ENCODE peak calls at places on chromosome 22, in six cellular contexts. One of them, this sample, is unnamed.

GRCh38 chr22:47328550-47329243 is 566.2 kb downstream of the TBC1D22A start:
- DNase-seq in OCI-LY7: no peak
- DNase-seq in neural progenitor cell: no peak
- DNase-seq in PC-3: peak; percentile 91
- DNase-seq in SK-N-SH: peak; percentile 34
- DNase-seq in MM.1S: no peak
- DNase-seq in this sample: peak; percentile 95

GRCh38 chr22:43378011-43378704 is 33.7 kb upstream of the MPPED1 start:
- DNase-seq in OCI-LY7: no peak
- DNase-seq in neural progenitor cell: no peak
- DNase-seq in PC-3: no peak
- DNase-seq in SK-N-SH: no peak
- DNase-seq in MM.1S: peak; percentile 95
- DNase-seq in this sample: no peak

GRCh38 chr22:35264986-35265385 is 7.7 kb downstream of the HMGXB4 start:
- DNase-seq in OCI-LY7: no peak
- DNase-seq in neural progenitor cell: no peak
- DNase-seq in PC-3: no peak
- DNase-seq in SK-N-SH: no peak
- DNase-seq in MM.1S: no peak
- DNase-seq in this sample: no peak

GRCh38 chr22:35516723-35517122 is 23.9 kb upstream of the RASD2 start:
- DNase-seq in OCI-LY7: no peak
- DNase-seq in neural progenitor cell: no peak
- DNase-seq in PC-3: no peak
- DNase-seq in SK-N-SH: no peak
- DNase-seq in MM.1S: no peak
- DNase-seq in this sample: no peak

GRCh38 chr22:26174280-26174679 is 5.0 kb downstream of the SEZ6L start:
- DNase-seq in OCI-LY7: no peak
- DNase-seq in neural progenitor cell: peak; percentile 74
- DNase-seq in PC-3: peak; percentile 1
- DNase-seq in SK-N-SH: peak; percentile 42
- DNase-seq in MM.1S: no peak
- DNase-seq in this sample: no peak

GRCh38 chr22:32855023-32855756 is 53.7 kb downstream of the TIMP3 start:
- DNase-seq in OCI-LY7: no peak
- DNase-seq in neural progenitor cell: no peak
- DNase-seq in PC-3: no peak
- DNase-seq in SK-N-SH: no peak
- DNase-seq in MM.1S: no peak
- DNase-seq in this sample: no peak

GRCh38 chr22:41501209-41501608 is 32.3 kb downstream of the ACO2 start:
- DNase-seq in OCI-LY7: peak; percentile 51
- DNase-seq in neural progenitor cell: peak; percentile 44
- DNase-seq in PC-3: no peak
- DNase-seq in SK-N-SH: peak; percentile 33
- DNase-seq in MM.1S: no peak
- DNase-seq in this sample: no peak

GRCh38 chr22:22888509-22889353 is 1.1 kb downstream of the IGLL5 start:
- DNase-seq in OCI-LY7: no peak
- DNase-seq in neural progenitor cell: no peak
- DNase-seq in PC-3: no peak
- DNase-seq in SK-N-SH: no peak
- DNase-seq in MM.1S: peak; percentile 16
- DNase-seq in this sample: no peak

GRCh38 chr22:36107436-36107835 is 53.1 kb downstream of the APOL3 start:
- DNase-seq in OCI-LY7: peak; percentile 16
- DNase-seq in neural progenitor cell: no peak
- DNase-seq in PC-3: no peak
- DNase-seq in SK-N-SH: no peak
- DNase-seq in MM.1S: no peak
- DNase-seq in this sample: no peak

GRCh38 chr22:41768420-41768819 is 32.1 kb upstream of the CCDC134 start:
- DNase-seq in OCI-LY7: no peak
- DNase-seq in neural progenitor cell: no peak
- DNase-seq in PC-3: peak; percentile 25
- DNase-seq in SK-N-SH: no peak
- DNase-seq in MM.1S: no peak
- DNase-seq in this sample: no peak

GRCh38 chr22:42353883-42354727 is 78.1 kb downstream of the NFAM1 start:
- DNase-seq in OCI-LY7: no peak
- DNase-seq in neural progenitor cell: peak; percentile 79
- DNase-seq in PC-3: no peak
- DNase-seq in SK-N-SH: peak; percentile 77
- DNase-seq in MM.1S: no peak
- DNase-seq in this sample: no peak

GRCh38 chr22:40065981-40066380 is 71.2 kb downstream of the FAM83F start:
- DNase-seq in OCI-LY7: no peak
- DNase-seq in neural progenitor cell: no peak
- DNase-seq in PC-3: no peak
- DNase-seq in SK-N-SH: no peak
- DNase-seq in MM.1S: no peak
- DNase-seq in this sample: no peak

GRCh38 chr22:25172153-25172552 is 27.5 kb upstream of the CRYBB3 start:
- DNase-seq in OCI-LY7: no peak
- DNase-seq in neural progenitor cell: no peak
- DNase-seq in PC-3: peak; percentile 34
- DNase-seq in SK-N-SH: peak; percentile 49
- DNase-seq in MM.1S: no peak
- DNase-seq in this sample: peak; percentile 8

GRCh38 chr22:39518996-39519680 is 1.2 kb upstream of the ATF4 start:
- DNase-seq in OCI-LY7: peak; percentile 34
- DNase-seq in neural progenitor cell: peak; percentile 60
- DNase-seq in PC-3: peak; percentile 33
- DNase-seq in SK-N-SH: peak; percentile 47
- DNase-seq in MM.1S: peak; percentile 39
- DNase-seq in this sample: no peak

GRCh38 chr22:37567991-37568390 is 7.7 kb downstream of the CDC42EP1 start:
- DNase-seq in OCI-LY7: no peak
- DNase-seq in neural progenitor cell: no peak
- DNase-seq in PC-3: no peak
- DNase-seq in SK-N-SH: no peak
- DNase-seq in MM.1S: no peak
- DNase-seq in this sample: no peak

GRCh38 chr22:30947821-30948454 is 20.6 kb downstream of the MORC2 start:
- DNase-seq in OCI-LY7: peak; percentile 44
- DNase-seq in neural progenitor cell: peak; percentile 56
- DNase-seq in PC-3: peak; percentile 47
- DNase-seq in SK-N-SH: peak; percentile 38
- DNase-seq in MM.1S: peak; percentile 15
- DNase-seq in this sample: peak; percentile 16

GRCh38 chr22:36048911-36049677 is 20.5 kb upstream of the RBFOX2 start:
- DNase-seq in OCI-LY7: no peak
- DNase-seq in neural progenitor cell: no peak
- DNase-seq in PC-3: peak; percentile 36
- DNase-seq in SK-N-SH: no peak
- DNase-seq in MM.1S: no peak
- DNase-seq in this sample: no peak

GRCh38 chr22:24141586-24141985 is 39.7 kb upstream of the SUSD2 start:
- DNase-seq in OCI-LY7: no peak
- DNase-seq in neural progenitor cell: no peak
- DNase-seq in PC-3: peak; percentile 59
- DNase-seq in SK-N-SH: no peak
- DNase-seq in MM.1S: peak; percentile 88
- DNase-seq in this sample: no peak

GRCh38 chr22:42281706-42282251 is 11.3 kb upstream of the TCF20 start:
- DNase-seq in OCI-LY7: no peak
- DNase-seq in neural progenitor cell: no peak
- DNase-seq in PC-3: no peak
- DNase-seq in SK-N-SH: no peak
- DNase-seq in MM.1S: no peak
- DNase-seq in this sample: no peak

GRCh38 chr22:37681556-37682049 is 4.5 kb upstream of the NOL12 start:
- DNase-seq in OCI-LY7: peak; percentile 81
- DNase-seq in neural progenitor cell: peak; percentile 89
- DNase-seq in PC-3: peak; percentile 74
- DNase-seq in SK-N-SH: peak; percentile 82
- DNase-seq in MM.1S: peak; percentile 82
- DNase-seq in this sample: peak; percentile 62

GRCh38 chr22:30121988-30122387 is 41.7 kb downstream of the HORMAD2 start:
- DNase-seq in OCI-LY7: no peak
- DNase-seq in neural progenitor cell: no peak
- DNase-seq in PC-3: no peak
- DNase-seq in SK-N-SH: no peak
- DNase-seq in MM.1S: no peak
- DNase-seq in this sample: no peak

GRCh38 chr22:38106814-38107578 is 3.5 kb downstream of the BAIAP2L2 start:
- DNase-seq in OCI-LY7: no peak
- DNase-seq in neural progenitor cell: no peak
- DNase-seq in PC-3: no peak
- DNase-seq in SK-N-SH: no peak
- DNase-seq in MM.1S: no peak
- DNase-seq in this sample: no peak

GRCh38 chr22:26718905-26719304 is 61.5 kb downstream of the MIAT start:
- DNase-seq in OCI-LY7: no peak
- DNase-seq in neural progenitor cell: no peak
- DNase-seq in PC-3: peak; percentile 23
- DNase-seq in SK-N-SH: no peak
- DNase-seq in MM.1S: no peak
- DNase-seq in this sample: no peak

GRCh38 chr22:26563022-26563421 is 26.9 kb downstream of the TPST2 start:
- DNase-seq in OCI-LY7: peak; percentile 52
- DNase-seq in neural progenitor cell: no peak
- DNase-seq in PC-3: no peak
- DNase-seq in SK-N-SH: no peak
- DNase-seq in MM.1S: no peak
- DNase-seq in this sample: no peak

GRCh38 chr22:47126344-47126811 is 363.9 kb downstream of the TBC1D22A start:
- DNase-seq in OCI-LY7: no peak
- DNase-seq in neural progenitor cell: no peak
- DNase-seq in PC-3: no peak
- DNase-seq in SK-N-SH: no peak
- DNase-seq in MM.1S: no peak
- DNase-seq in this sample: no peak

GRCh38 chr22:44530569-44530968 is 32.5 kb upstream of the RTL6 start:
- DNase-seq in OCI-LY7: no peak
- DNase-seq in neural progenitor cell: no peak
- DNase-seq in PC-3: no peak
- DNase-seq in SK-N-SH: no peak
- DNase-seq in MM.1S: no peak
- DNase-seq in this sample: no peak

GRCh38 chr22:36330655-36331305 is 57.0 kb downstream of the MYH9 start:
- DNase-seq in OCI-LY7: no peak
- DNase-seq in neural progenitor cell: no peak
- DNase-seq in PC-3: peak; percentile 46
- DNase-seq in SK-N-SH: no peak
- DNase-seq in MM.1S: no peak
- DNase-seq in this sample: no peak

GRCh38 chr22:24049211-24049610 is 38.1 kb downstream of the CABIN1 start:
- DNase-seq in OCI-LY7: no peak
- DNase-seq in neural progenitor cell: no peak
- DNase-seq in PC-3: no peak
- DNase-seq in SK-N-SH: no peak
- DNase-seq in MM.1S: no peak
- DNase-seq in this sample: no peak

GRCh38 chr22:27252282-27253049 is 549.1 kb downstream of the MN1 start:
- DNase-seq in OCI-LY7: no peak
- DNase-seq in neural progenitor cell: no peak
- DNase-seq in PC-3: peak; percentile 15
- DNase-seq in SK-N-SH: no peak
- DNase-seq in MM.1S: no peak
- DNase-seq in this sample: no peak

GRCh38 chr22:24926849-24927579 is 19.5 kb downstream of the LHFPL7 start:
- DNase-seq in OCI-LY7: no peak
- DNase-seq in neural progenitor cell: no peak
- DNase-seq in PC-3: peak; percentile 30
- DNase-seq in SK-N-SH: no peak
- DNase-seq in MM.1S: no peak
- DNase-seq in this sample: no peak

GRCh38 chr22:26636296-26636695 is 14.5 kb downstream of the CRYBA4 start:
- DNase-seq in OCI-LY7: no peak
- DNase-seq in neural progenitor cell: no peak
- DNase-seq in PC-3: no peak
- DNase-seq in SK-N-SH: no peak
- DNase-seq in MM.1S: no peak
- DNase-seq in this sample: no peak

DNA sequence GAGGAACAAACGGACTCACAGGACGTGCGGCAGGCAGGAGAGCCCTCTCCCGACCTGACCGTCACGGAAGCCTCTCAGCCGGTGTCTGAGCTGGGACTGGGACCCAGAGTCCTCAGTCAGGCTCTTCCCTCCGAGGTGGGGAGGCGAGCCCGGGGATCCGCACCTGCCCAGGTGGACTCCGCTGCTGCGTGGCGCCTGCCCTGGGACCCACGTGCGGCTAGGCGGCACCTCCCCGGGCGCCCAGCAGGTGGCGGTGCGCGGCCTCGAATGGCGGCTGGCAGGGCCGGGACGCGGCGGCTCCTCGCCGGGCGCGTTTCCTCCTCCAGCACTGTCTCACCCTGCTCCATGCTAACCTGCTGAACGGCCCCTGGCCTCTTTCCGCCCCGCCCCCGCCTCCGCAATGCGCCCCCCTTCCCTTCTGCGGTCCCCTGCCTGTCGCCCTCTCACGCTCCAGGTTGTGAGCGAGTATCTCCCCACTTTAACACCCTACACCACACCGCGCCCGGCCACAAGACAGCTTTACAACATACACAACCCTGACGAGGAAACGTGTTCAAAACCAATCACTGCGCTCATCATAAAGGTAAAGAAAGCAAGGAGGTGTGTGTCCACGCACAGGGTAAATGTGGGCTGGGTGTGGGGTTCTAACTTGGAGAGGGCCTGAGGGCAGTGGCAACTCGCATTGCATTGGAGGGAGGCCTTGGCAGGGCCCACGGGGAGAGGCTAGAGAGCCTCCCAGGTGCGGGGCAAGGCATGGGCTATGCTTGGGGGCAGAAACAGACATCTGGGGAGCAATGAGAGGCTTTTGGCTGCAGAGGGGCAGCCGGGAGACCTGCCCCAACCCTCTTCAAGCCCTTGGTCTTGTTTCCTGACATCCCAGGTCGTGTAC is 25.9 kb upstream of the ATXN10 start:
- DNase-seq in OCI-LY7: peak; percentile 57
- DNase-seq in neural progenitor cell: peak; percentile 86
- DNase-seq in PC-3: peak; percentile 73
- DNase-seq in SK-N-SH: peak; percentile 94
- DNase-seq in MM.1S: peak; percentile 68
- DNase-seq in this sample: peak; percentile 26
- TF ChIP-seq EZH2phosphoT487 in OCI-LY7: no peak
- TF ChIP-seq EZH2phosphoT487 in neural progenitor cell: no peak
- TF ChIP-seq EZH2phosphoT487 in PC-3: no peak
- TF ChIP-seq EZH2phosphoT487 in SK-N-SH: no peak
- TF ChIP-seq EZH2phosphoT487 in MM.1S: no peak
- TF ChIP-seq EZH2phosphoT487 in this sample: no peak

GRCh38 chr22:19942071-19942885 is 660 bp upstream of the TXNRD2 start:
- DNase-seq in OCI-LY7: peak; percentile 72
- DNase-seq in neural progenitor cell: no peak
- DNase-seq in PC-3: no peak
- DNase-seq in SK-N-SH: peak; percentile 64
- DNase-seq in MM.1S: peak; percentile 10
- DNase-seq in this sample: no peak
- TF ChIP-seq EZH2phosphoT487 in OCI-LY7: no peak
- TF ChIP-seq EZH2phosphoT487 in neural progenitor cell: no peak
- TF ChIP-seq EZH2phosphoT487 in PC-3: no peak
- TF ChIP-seq EZH2phosphoT487 in SK-N-SH: no peak
- TF ChIP-seq EZH2phosphoT487 in MM.1S: no peak
- TF ChIP-seq EZH2phosphoT487 in this sample: no peak

GRCh38 chr22:50261615-50262459 is at the start of gene MAPK12:
- DNase-seq in OCI-LY7: peak; percentile 83
- DNase-seq in neural progenitor cell: peak; percentile 87
- DNase-seq in PC-3: peak; percentile 28
- DNase-seq in SK-N-SH: peak; percentile 88
- DNase-seq in MM.1S: peak; percentile 63
- DNase-seq in this sample: no peak
- TF ChIP-seq EZH2phosphoT487 in OCI-LY7: no peak
- TF ChIP-seq EZH2phosphoT487 in neural progenitor cell: no peak
- TF ChIP-seq EZH2phosphoT487 in PC-3: no peak
- TF ChIP-seq EZH2phosphoT487 in SK-N-SH: no peak
- TF ChIP-seq EZH2phosphoT487 in MM.1S: no peak
- TF ChIP-seq EZH2phosphoT487 in this sample: no peak

GRCh38 chr22:28600546-28601143 is 79.0 kb downstream of the TTC28 start:
- DNase-seq in OCI-LY7: peak; percentile 72
- DNase-seq in neural progenitor cell: peak; percentile 59
- DNase-seq in PC-3: peak; percentile 70
- DNase-seq in SK-N-SH: peak; percentile 25
- DNase-seq in MM.1S: peak; percentile 70
- DNase-seq in this sample: peak; percentile 24
- TF ChIP-seq EZH2phosphoT487 in OCI-LY7: no peak
- TF ChIP-seq EZH2phosphoT487 in neural progenitor cell: no peak
- TF ChIP-seq EZH2phosphoT487 in PC-3: no peak
- TF ChIP-seq EZH2phosphoT487 in SK-N-SH: no peak
- TF ChIP-seq EZH2phosphoT487 in MM.1S: no peak
- TF ChIP-seq EZH2phosphoT487 in this sample: no peak

This sample was measured in HCT116.